ENCODE peak calls at places on chromosomes 5 and 9, in five cellular contexts. F is H1, K is IMR-90, C is GM12878, S is K562. Z is an unnamed sample. For H4K20me1, the result is how much of the 10 kb centered on the place peaks cover.

GRCh38 chr9:122134822-122135528 is 24.6 kb downstream of the NDUFA8 start:
- DNase-seq in K (peak), S (no peak), C (no peak), F (peak), Z (no peak)

GRCh38 chr9:98775831-98776441 is 20.4 kb downstream of the ANKS6 start:
- DNase-seq in S (peak), C (no peak), F (peak), K (peak), Z (peak)

GRCh38 chr9:126722922-126723806 is 81.7 kb upstream of the ZBTB43 start:
- DNase-seq in S (peak), K (no peak), C (no peak), F (peak), Z (peak)

GRCh38 chr5:9335269-9335668 is 210.6 kb downstream of the SEMA5A start:
- DNase-seq in S (no peak), C (no peak), K (no peak), F (no peak), Z (no peak)

GRCh38 chr9:100602302-100602930 is 24.5 kb downstream of the CAVIN4 start:
- DNase-seq in S (peak), F (no peak), C (no peak), K (peak), Z (peak)

GRCh38 chr9:98584059-98584458 is 124.7 kb downstream of the GABBR2 start:
- DNase-seq in K (no peak), C (peak), F (no peak), S (peak), Z (no peak)

GRCh38 chr9:74496819-74497749 is at the start of gene RORB:
- DNase-seq in C (no peak), S (peak), F (peak), K (peak), Z (peak)

GRCh38 chr5:91794856-91795548 is 411.9 kb upstream of the ARRDC3 start:
- DNase-seq in S (no peak), C (no peak), F (no peak), K (no peak), Z (no peak)

GRCh38 chr5:107805819-107806218 is 135.1 kb upstream of the EFNA5 start:
- DNase-seq in F (no peak), S (no peak), K (no peak), C (no peak), Z (no peak)

GRCh38 chr9:113131689-113132151 is 19.1 kb upstream of the SLC31A2 start:
- DNase-seq in F (peak), K (peak), S (no peak), C (no peak), Z (no peak)

GRCh38 chr5:82330921-82331320 is 52.8 kb upstream of the RPS23 start:
- DNase-seq in S (no peak), K (no peak), C (no peak), F (no peak), Z (no peak)

GRCh38 chr9:10835791-10836463 is 223.1 kb upstream of the PTPRD start:
- DNase-seq in K (no peak), C (no peak), S (no peak), F (no peak), Z (no peak)

GRCh38 chr5:89036166-89036565 is 153.2 kb upstream of the MEF2C start:
- DNase-seq in S (no peak), F (no peak), K (no peak), C (no peak), Z (no peak)

GRCh38 chr9:5305741-5306140 is 1.2 kb upstream of the RLN2 start:
- DNase-seq in S (no peak), F (no peak), C (no peak), K (peak), Z (no peak)

GRCh38 chr9:71910602-71911060 is 362 bp downstream of the ABHD17B start:
- DNase-seq in F (peak), C (no peak), K (no peak), S (peak), Z (peak)

GRCh38 chr5:56669534-56670483 is 145.5 kb upstream of the MAP3K1 start:
- DNase-seq in C (peak), K (peak), S (no peak), F (peak), Z (no peak)

GRCh38 chr9:107671588-107671987 is 182.0 kb upstream of the KLF4 start:
- DNase-seq in F (no peak), S (no peak), C (no peak), K (no peak), Z (no peak)

GRCh38 chr9:133976191-133976861 is 15.8 kb downstream of the VAV2 start:
- DNase-seq in C (no peak), F (no peak), K (no peak), S (no peak), Z (peak)

GRCh38 chr5:96324708-96325107 is 108.3 kb downstream of the PCSK1 start:
- DNase-seq in S (no peak), F (no peak), K (peak), C (no peak), Z (no peak)

GRCh38 chr5:35393901-35394300 is 163.6 kb upstream of the PRLR start:
- DNase-seq in F (no peak), C (peak), S (no peak), K (no peak), Z (no peak)

GRCh38 chr5:125526940-125527339 is 780.5 kb upstream of the ZNF608 start:
- DNase-seq in F (no peak), K (peak), S (no peak), C (no peak), Z (no peak)

GRCh38 chr5:118336468-118336867 is 651.9 kb downstream of the DTWD2 start:
- DNase-seq in S (no peak), K (no peak), C (no peak), F (no peak), Z (no peak)

GRCh38 chr5:36111238-36111637 is 40.4 kb downstream of the LMBRD2 start:
- DNase-seq in C (no peak), S (peak), F (no peak), K (no peak), Z (no peak)

GRCh38 chr9:26789959-26790358 is 102.6 kb downstream of the CAAP1 start:
- DNase-seq in F (no peak), C (no peak), S (no peak), K (peak), Z (no peak)

GRCh38 chr5:51225671-51226419 is 157.4 kb upstream of the ISL1 start:
- DNase-seq in F (no peak), K (no peak), S (no peak), C (no peak), Z (no peak)

GRCh38 chr9:16726718-16727451 is 143.6 kb downstream of the BNC2 start:
- DNase-seq in C (no peak), S (no peak), K (peak), F (peak), Z (peak)

GRCh38 chr9:78118742-78119473 is 87.3 kb upstream of the GNAQ start:
- DNase-seq in C (peak), K (peak), F (no peak), S (no peak), Z (no peak)

GRCh38 chr5:173648308-173648866 is 31.9 kb upstream of the BOD1 start:
- DNase-seq in K (no peak), F (no peak), S (no peak), C (no peak), Z (no peak)

GRCh38 chr9:97856857-97857602 is 4.0 kb downstream of the FOXE1 start:
- DNase-seq in K (no peak), C (no peak), S (no peak), F (no peak), Z (no peak)

GRCh38 chr5:16934123-16934522 is 2.0 kb downstream of the MYO10 start:
- DNase-seq in F (peak), C (no peak), K (peak), S (peak), Z (peak)

GRCh38 chr9:10274983-10275382 is 337.8 kb downstream of the PTPRD start:
- DNase-seq in S (no peak), K (no peak), F (no peak), C (no peak), Z (no peak)

GRCh38 chr5:170297589-170298462 is at the start of gene LCP2:
- DNase-seq in S (no peak), C (no peak), K (no peak), F (no peak), Z (no peak)

GRCh38 chr5:172715421-172715780 is 55.6 kb downstream of the DUSP1 start:
- DNase-seq in F (no peak), C (no peak), S (no peak), K (no peak), Z (no peak)

GRCh38 chr9:90975666-90976538 is 174.3 kb downstream of the SYK start:
- DNase-seq in K (no peak), F (no peak), C (no peak), S (no peak), Z (no peak)

GRCh38 chr5:170278611-170279500 is 18.7 kb downstream of the LCP2 start:
- DNase-seq in S (peak), K (no peak), F (no peak), C (peak), Z (no peak)

GRCh38 chr9:86321373-86321772 is 32.8 kb downstream of the TUT7 start:
- DNase-seq in S (no peak), F (no peak), C (no peak), K (peak), Z (no peak)

DNA sequence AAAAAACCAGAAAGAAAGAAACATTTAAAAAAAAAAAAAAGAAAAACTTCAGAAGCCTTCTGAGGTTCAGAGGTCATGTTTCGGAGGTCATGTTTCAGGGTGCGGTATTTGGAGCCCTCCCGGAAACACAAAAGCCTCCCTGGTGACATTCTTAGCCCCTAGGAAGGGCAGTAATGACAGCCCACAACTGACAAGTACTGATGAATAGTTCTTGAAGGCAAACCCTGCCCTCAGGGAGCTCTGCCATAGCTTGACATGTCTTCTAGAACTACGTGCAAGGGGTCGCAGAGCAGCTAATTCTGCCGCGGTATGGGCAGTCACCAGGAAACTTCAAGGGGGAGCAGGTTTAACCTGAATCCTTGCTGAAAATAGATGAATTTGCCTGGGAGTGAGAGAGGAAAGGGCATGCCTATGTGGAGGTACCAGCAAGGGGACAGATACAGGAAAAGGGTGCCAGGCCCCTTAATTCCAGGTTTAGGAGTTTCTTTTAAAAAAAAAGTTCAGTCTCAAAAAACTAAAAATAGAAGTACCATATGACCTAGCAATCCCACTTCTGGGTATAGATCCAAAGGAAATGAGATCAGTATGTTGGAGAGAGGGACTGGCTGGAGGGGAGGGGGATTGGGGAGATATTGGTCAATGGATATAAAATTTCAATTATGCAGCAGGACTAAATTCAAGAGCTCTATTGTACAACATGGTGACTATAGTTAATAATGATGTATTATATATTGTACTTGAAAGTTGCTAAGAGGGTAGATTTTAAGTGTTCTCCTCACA is 98.4 kb downstream of the C9orf152 start:
- DNase-seq in S (no peak), C (no peak), K (no peak), F (no peak), Z (no peak)
- H4K20me1 ChIP-seq in S (under half), C (under half), K (half or more), F (under half), Z (half or more)

GRCh38 chr9:37340961-37341360 is 81.5 kb upstream of the GRHPR start:
- DNase-seq in F (no peak), S (no peak), C (no peak), K (no peak), Z (no peak)
- TF ChIP-seq USF2 in F (no peak), S (no peak), C (no peak), K (no peak), Z (no peak)

GRCh38 chr9:129632460-129632859 is 6.5 kb downstream of the NTMT1 start:
- DNase-seq in C (no peak), K (peak), S (no peak), F (no peak), Z (no peak)
- H4K20me1 ChIP-seq in C (under half), K (half or more), S (half or more), F (half or more), Z (half or more)

DNA sequence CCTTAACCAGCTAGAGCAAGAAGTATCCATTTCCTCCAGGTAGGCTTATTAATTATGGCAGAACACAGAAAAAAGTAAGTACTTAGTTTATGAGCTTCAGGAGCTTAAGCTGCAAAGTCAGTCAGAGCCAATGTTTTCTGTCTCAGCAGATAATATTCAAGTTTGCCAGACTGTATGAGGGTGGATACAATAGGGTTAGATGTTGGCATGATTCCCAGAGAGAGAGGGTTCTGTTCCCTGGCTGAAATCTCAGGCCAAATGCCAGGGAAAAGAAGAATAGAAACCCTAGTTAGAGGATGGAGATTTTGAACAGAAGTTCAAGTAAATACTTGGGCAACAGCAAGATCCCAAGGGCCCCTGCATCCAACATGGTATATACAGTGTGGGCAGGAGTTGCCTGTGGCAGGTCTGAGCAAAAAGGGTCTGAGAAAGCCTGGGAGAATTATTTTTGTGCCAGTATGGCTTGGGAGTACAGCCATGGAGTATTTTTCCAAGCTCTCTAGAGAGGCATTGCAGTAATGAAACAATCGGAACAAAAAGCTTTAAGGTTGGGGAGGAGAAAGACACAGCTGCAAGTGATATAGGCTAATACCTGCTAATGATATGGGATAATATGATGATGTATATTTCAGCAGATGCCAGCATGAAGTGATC is 30.9 kb upstream of the ISOC1 start:
- DNase-seq in S (no peak), F (no peak), K (no peak), C (no peak), Z (peak)
- TF ChIP-seq USF2 in S (no peak), F (no peak), K (no peak), C (no peak), Z (no peak)

GRCh38 chr5:61460471-61460870 is 128.4 kb downstream of the ZSWIM6 start:
- DNase-seq in S (no peak), C (no peak), F (no peak), K (no peak), Z (no peak)
- H4K20me1 ChIP-seq in S (under half), C (under half), F (under half), K (half or more), Z (under half)

DNA sequence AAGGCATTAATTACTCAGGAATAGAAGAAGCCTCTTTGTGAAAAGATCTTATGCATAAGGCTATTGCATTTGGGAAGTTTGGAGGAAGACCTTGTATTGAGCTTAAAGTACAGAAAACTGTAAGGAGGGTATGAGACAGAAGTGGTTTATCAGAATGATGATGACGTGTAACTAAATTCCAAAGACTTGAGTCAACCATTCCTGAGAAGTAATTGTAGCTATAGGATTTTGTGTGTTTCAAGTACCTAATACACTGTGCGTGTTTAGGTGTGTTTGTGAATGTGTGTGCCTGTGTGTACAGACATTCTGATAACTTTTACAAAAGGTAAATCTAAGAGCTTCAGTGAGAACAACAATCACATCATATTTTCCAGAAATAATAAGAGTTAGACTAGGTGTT is 46.5 kb upstream of the IRX2 start:
- DNase-seq in S (no peak), K (no peak), F (no peak), C (no peak), Z (no peak)
- TF ChIP-seq USF2 in S (no peak), K (no peak), F (no peak), C (no peak), Z (no peak)

DNA sequence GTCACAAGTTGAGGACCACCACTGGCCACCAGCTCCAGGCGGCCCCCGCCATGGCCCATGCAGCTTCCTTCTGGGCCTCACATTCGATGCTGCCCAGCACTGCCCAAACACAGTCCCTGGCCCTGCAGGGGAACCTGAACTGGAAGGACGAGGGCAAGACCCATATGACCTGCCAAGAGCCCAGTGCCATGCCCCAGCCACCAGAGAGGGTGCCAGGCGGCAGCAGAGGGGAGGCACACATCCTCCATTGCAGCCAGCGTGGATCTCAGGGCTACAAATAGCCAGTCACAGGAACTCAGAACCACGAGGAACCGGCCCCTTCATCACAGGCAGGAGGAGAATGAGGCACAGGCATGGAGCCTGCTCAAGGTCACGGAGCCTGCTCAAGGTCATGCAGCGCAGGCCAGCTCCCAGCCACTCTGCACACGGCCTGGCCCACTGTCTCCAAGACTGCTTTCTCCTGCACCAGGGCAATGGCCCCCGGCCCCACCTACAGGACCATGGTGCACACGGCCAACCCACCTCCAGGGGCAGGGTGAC is 69.6 kb downstream of the SEMA4D start:
- DNase-seq in F (no peak), C (no peak), S (no peak), K (no peak), Z (no peak)
- H4K20me1 ChIP-seq in F (under half), C (under half), S (under half), K (under half), Z (under half)

GRCh38 chr5:110841137-110841536 is 102.3 kb downstream of the SLC25A46 start:
- DNase-seq in K (peak), F (no peak), C (no peak), S (no peak), Z (no peak)

GRCh38 chr5:110842948-110843347 is 104.1 kb downstream of the SLC25A46 start:
- DNase-seq in S (no peak), K (no peak), C (no peak), F (no peak), Z (no peak)

GRCh38 chr5:110840347-110840960 is 101.6 kb downstream of the SLC25A46 start:
- DNase-seq in F (no peak), S (no peak), K (no peak), C (no peak), Z (no peak)

GRCh38 chr5:110846621-110847020 is 107.8 kb downstream of the SLC25A46 start:
- DNase-seq in S (no peak), C (no peak), F (no peak), K (no peak), Z (no peak)

GRCh38 chr5:110844251-110844650 is 105.4 kb downstream of the SLC25A46 start:
- DNase-seq in K (peak), S (no peak), F (no peak), C (no peak), Z (no peak)
- TF ChIP-seq USF2 in K (no peak), S (no peak), F (no peak), C (no peak), Z (no peak)

Z was measured in SK-N-SH.